ENCODE peak calls at places on chromosomes 7 and 10, in five cellular contexts. I is IMR-90, J is HepG2, K is H1, L is K562. F is an unnamed sample.

GRCh38 chr7:66894463-66895080 is 26.5 kb upstream of the TMEM248 start:
- DNase-seq in I (peak; percentile 46), J (no peak), K (peak; percentile 61), L (no peak), F (no peak)

GRCh38 chr7:157405914-157406810 is 69.4 kb downstream of the DNAJB6 start:
- DNase-seq in I (no peak), J (no peak), K (no peak), L (peak; percentile 55), F (no peak)

GRCh38 chr7:158809596-158809995 is 19.7 kb downstream of the ESYT2 start:
- DNase-seq in I (peak; percentile 45), J (no peak), K (no peak), L (no peak), F (no peak)

GRCh38 chr10:43133196-43133808 is 4.9 kb upstream of the CSGALNACT2 start:
- DNase-seq in I (no peak), J (no peak), K (no peak), L (no peak), F (no peak)

GRCh38 chr7:137798073-137798763 is 48.6 kb downstream of the DGKI start:
- DNase-seq in I (no peak), J (no peak), K (no peak), L (no peak), F (no peak)

GRCh38 chr10:96846926-96847325 is 14.8 kb downstream of the LCOR start:
- DNase-seq in I (no peak), J (no peak), K (no peak), L (no peak), F (no peak)

GRCh38 chr7:155590215-155591023 is 44.1 kb upstream of the CNPY1 start:
- DNase-seq in I (peak; percentile 16), J (peak; percentile 72), K (no peak), L (peak; percentile 64), F (no peak)

GRCh38 chr7:107946451-107946850 is 55.5 kb downstream of the DLD start:
- DNase-seq in I (peak; percentile 47), J (no peak), K (no peak), L (no peak), F (no peak)

GRCh38 chr7:75042831-75043703 is 30.5 kb downstream of the RCC1L start:
- DNase-seq in I (no peak), J (no peak), K (no peak), L (no peak), F (no peak)

GRCh38 chr7:131692131-131692960 is 135.9 kb upstream of the PODXL start:
- DNase-seq in I (peak; percentile 7), J (peak; percentile 10), K (peak; percentile 99), L (peak; percentile 86), F (peak; percentile 59)

GRCh38 chr7:69754476-69754875 is 156.2 kb downstream of the AUTS2 start:
- DNase-seq in I (no peak), J (no peak), K (no peak), L (no peak), F (no peak)

GRCh38 chr7:31748084-31748483 is 61.1 kb downstream of the PPP1R17 start:
- DNase-seq in I (no peak), J (no peak), K (no peak), L (no peak), F (no peak)

GRCh38 chr10:33532901-33533300 is 198.4 kb upstream of the NRP1 start:
- DNase-seq in I (no peak), J (no peak), K (no peak), L (no peak), F (no peak)

GRCh38 chr10:93599335-93599734 is 1.7 kb downstream of the RBP4 start:
- DNase-seq in I (no peak), J (no peak), K (no peak), L (no peak), F (no peak)

GRCh38 chr7:3200504-3200903 is 100.5 kb upstream of the SDK1 start:
- DNase-seq in I (peak; percentile 62), J (peak; percentile 65), K (peak; percentile 71), L (peak; percentile 37), F (peak; percentile 44)

GRCh38 chr7:24456526-24457214 is 116.6 kb upstream of the PALS2 start:
- DNase-seq in I (no peak), J (peak; percentile 56), K (no peak), L (no peak), F (no peak)

GRCh38 chr7:28847681-28848080 is 110.4 kb downstream of the TRIL start:
- DNase-seq in I (no peak), J (no peak), K (no peak), L (no peak), F (no peak)

GRCh38 chr7:78679477-78679876 is 774.0 kb downstream of the MAGI2 start:
- DNase-seq in I (no peak), J (no peak), K (no peak), L (no peak), F (no peak)

GRCh38 chr10:76717141-76717540 is 920.5 kb downstream of the KCNMA1 start:
- DNase-seq in I (peak; percentile 71), J (no peak), K (no peak), L (no peak), F (no peak)

GRCh38 chr10:79025113-79025832 is 43.5 kb upstream of the ZMIZ1 start:
- DNase-seq in I (no peak), J (no peak), K (no peak), L (no peak), F (no peak)

GRCh38 chr7:151091431-151091830 is 5.2 kb downstream of the AGAP3 start:
- DNase-seq in I (no peak), J (no peak), K (peak; percentile 74), L (peak; percentile 76), F (peak; percentile 56)

GRCh38 chr7:12032146-12032545 is 178.9 kb upstream of the TMEM106B start:
- DNase-seq in I (peak; percentile 12), J (no peak), K (no peak), L (no peak), F (no peak)

GRCh38 chr7:34260282-34260681 is 354.9 kb downstream of the BMPER start:
- DNase-seq in I (peak; percentile 94), J (no peak), K (no peak), L (no peak), F (peak; percentile 80)

GRCh38 chr10:14621037-14621436 is 153.7 kb downstream of the FAM107B start:
- DNase-seq in I (peak; percentile 55), J (no peak), K (no peak), L (no peak), F (no peak)

GRCh38 chr7:75967573-75967997 is 26.8 kb downstream of the TMEM120A start:
- DNase-seq in I (peak; percentile 21), J (no peak), K (no peak), L (no peak), F (no peak)

GRCh38 chr7:104862719-104863118 is 151.3 kb upstream of the KMT2E start:
- DNase-seq in I (no peak), J (peak; percentile 35), K (peak; percentile 60), L (peak; percentile 29), F (peak; percentile 50)

GRCh38 chr10:92880233-92880861 is 32.0 kb downstream of the EXOC6 start:
- DNase-seq in I (peak; percentile 63), J (peak; percentile 54), K (no peak), L (peak; percentile 14), F (peak; percentile 30)

GRCh38 chr7:5689118-5689517 is 92.3 kb downstream of the RNF216 start:
- DNase-seq in I (peak; percentile 69), J (no peak), K (no peak), L (no peak), F (no peak)

GRCh38 chr7:148543302-148543701 is 47.3 kb upstream of the C7orf33 start:
- DNase-seq in I (no peak), J (no peak), K (no peak), L (no peak), F (no peak)

GRCh38 chr10:77350711-77351119 is 286.9 kb downstream of the KCNMA1 start:
- DNase-seq in I (peak; percentile 100), J (no peak), K (no peak), L (peak; percentile 52), F (peak; percentile 94)

GRCh38 chr10:119131512-119132240 is 27.8 kb downstream of the DENND10 start:
- DNase-seq in I (peak; percentile 54), J (no peak), K (no peak), L (peak; percentile 39), F (peak; percentile 35)

GRCh38 chr10:74502963-74503608 is 323.3 kb upstream of the KAT6B start:
- DNase-seq in I (peak; percentile 86), J (peak; percentile 4), K (no peak), L (no peak), F (no peak)

GRCh38 chr7:144785491-144785890 is 50.4 kb downstream of the TPK1 start:
- DNase-seq in I (no peak), J (no peak), K (no peak), L (no peak), F (no peak)

DNA sequence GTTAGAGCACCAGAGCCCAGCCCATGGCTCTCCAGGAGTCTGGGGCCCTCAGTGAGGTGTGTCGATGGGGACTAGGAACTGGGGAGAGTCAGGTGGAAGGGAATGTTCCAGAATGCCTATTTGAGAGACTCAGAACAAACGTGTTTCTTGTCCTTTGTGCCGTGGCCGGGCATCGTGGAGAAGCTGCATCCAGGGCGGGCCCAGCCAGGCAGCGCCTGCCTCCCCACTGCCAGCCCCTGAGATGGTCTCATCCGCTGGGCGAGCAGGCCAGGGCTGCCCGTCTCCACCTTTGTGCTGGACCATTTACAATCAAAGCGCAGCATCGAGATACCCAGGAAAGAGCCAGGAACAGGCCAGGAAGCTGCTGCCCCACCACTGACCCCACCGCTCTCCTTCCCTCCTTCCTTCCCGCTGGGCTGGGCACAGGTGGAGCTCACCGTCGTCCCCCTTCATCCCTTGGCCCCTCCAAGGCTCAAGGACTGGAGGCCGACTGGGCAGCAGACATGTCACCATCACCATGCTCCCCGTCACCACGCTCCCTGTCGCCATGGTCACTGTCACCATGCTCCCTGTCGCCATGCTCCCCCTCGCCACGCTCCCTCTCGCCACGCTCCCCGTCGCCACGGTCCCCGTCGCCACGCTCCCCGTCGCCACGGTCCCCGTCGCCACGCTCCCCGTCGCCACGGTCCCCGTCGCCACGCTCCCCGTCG is 71.1 kb upstream of the ADGRA1 start:
- DNase-seq in I (no peak), J (no peak), K (no peak), L (no peak), F (no peak)
- TF ChIP-seq MAFK in I (no peak), J (no peak), K (no peak), L (no peak), F (no peak)

DNA sequence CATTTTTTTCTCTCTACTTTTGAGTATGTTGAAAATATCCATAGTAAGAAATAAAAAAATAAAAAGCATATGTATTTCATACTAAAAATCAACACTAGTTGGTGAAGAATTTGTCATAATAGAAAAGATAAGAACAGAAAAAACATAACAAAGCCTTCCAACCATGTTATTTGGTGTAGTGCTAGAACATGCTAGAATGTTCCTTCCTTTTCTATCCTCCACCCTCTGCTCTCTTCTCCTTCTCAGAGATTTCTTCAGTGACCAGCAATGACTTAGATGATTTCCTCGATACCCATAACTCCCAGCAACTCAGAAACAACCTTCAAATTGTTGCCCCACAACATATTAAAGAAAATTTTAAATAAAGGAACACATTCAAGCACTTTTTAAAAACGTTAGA is 2.6 kb downstream of the ZC3HAV1 start:
- DNase-seq in I (no peak), J (no peak), K (no peak), L (peak; percentile 49), F (no peak)
- H3K4me3 ChIP-seq in I (no peak overlapping the region), J (peak overlapping the region; percentile 91), K (no peak overlapping the region), L (peak overlapping the region; percentile 87), F (peak overlapping the region; percentile 73)

GRCh38 chr7:101108330-101108857 is 18.5 kb upstream of the SERPINE1 start:
- DNase-seq in I (no peak), J (peak; percentile 69), K (no peak), L (no peak), F (no peak)
- TF ChIP-seq MAFK in I (no peak), J (no peak), K (no peak), L (no peak), F (no peak)

GRCh38 chr10:103915794-103916193 is 2.2 kb downstream of the STN1 start:
- DNase-seq in I (no peak), J (no peak), K (no peak), L (no peak), F (no peak)
- H3K4me3 ChIP-seq in I (no peak overlapping the region), J (no peak overlapping the region), K (no peak overlapping the region), L (no peak overlapping the region), F (no peak overlapping the region)

F was measured in A549.